ENCODE peak calls at places on chromosome 4, in four cellular contexts. Y is neuronal stem cell, T is IMR-90, Z is H9. H is an unnamed sample. For H3K4me1, the result is how much of the 10 kb centered on the place peaks cover.

GRCh38 chr4:185567828-185568442 is 32.6 kb upstream of the PDLIM3 start:
- DNase-seq in Z (no peak), T (peak), Y (no peak), H (peak)

GRCh38 chr4:3257691-3258482 is 8.9 kb downstream of the MSANTD1 start:
- DNase-seq in Y (no peak), T (peak), Z (peak), H (no peak)

GRCh38 chr4:19372365-19372764 is 879.3 kb upstream of the SLIT2 start:
- DNase-seq in Y (no peak), T (no peak), Z (no peak), H (no peak)

GRCh38 chr4:183356931-183357675 is 34.9 kb upstream of the CLDN24 start:
- DNase-seq in T (no peak), Z (no peak), Y (no peak), H (no peak)

GRCh38 chr4:6907658-6908191 is 1.9 kb upstream of the TBC1D14 start:
- DNase-seq in Z (peak), Y (no peak), T (no peak), H (peak)

GRCh38 chr4:64821612-64822011 is 412.4 kb upstream of the TECRL start:
- DNase-seq in Z (no peak), Y (no peak), T (no peak), H (no peak)

GRCh38 chr4:110361921-110362320 is 114.0 kb upstream of the ENPEP start:
- DNase-seq in Y (no peak), T (no peak), Z (no peak), H (peak)

GRCh38 chr4:155745984-155746383 is 12.8 kb upstream of the GUCY1B1 start:
- DNase-seq in Y (no peak), T (peak), Z (no peak), H (no peak)

GRCh38 chr4:112885897-112886296 is 163.6 kb upstream of the ANK2 start:
- DNase-seq in Y (no peak), Z (no peak), T (no peak), H (peak)

GRCh38 chr4:160202802-160203201 is 1099.9 kb downstream of the RAPGEF2 start:
- DNase-seq in T (no peak), Z (no peak), Y (no peak), H (peak)

GRCh38 chr4:147829401-147830101 is 97.7 kb downstream of the ARHGAP10 start:
- DNase-seq in Y (no peak), Z (no peak), T (peak), H (no peak)

GRCh38 chr4:184911310-184911709 is 85.5 kb upstream of the ACSL1 start:
- DNase-seq in T (peak), Z (no peak), Y (no peak), H (no peak)

GRCh38 chr4:84879651-84880200 is 86.8 kb downstream of the WDFY3 start:
- DNase-seq in T (peak), Y (no peak), Z (no peak), H (no peak)

GRCh38 chr4:80831383-80832361 is 198.8 kb upstream of the BMP3 start:
- DNase-seq in Z (no peak), Y (no peak), T (peak), H (no peak)

GRCh38 chr4:185179488-185179887 is 24.3 kb downstream of the CFAP97 start:
- DNase-seq in Y (no peak), T (no peak), Z (no peak), H (no peak)

GRCh38 chr4:2006956-2007653 is 1.7 kb downstream of the NELFA start:
- DNase-seq in Z (no peak), Y (no peak), T (no peak), H (no peak)

GRCh38 chr4:25817059-25817681 is 45.6 kb downstream of the SEL1L3 start:
- DNase-seq in Z (no peak), Y (no peak), T (peak), H (no peak)

GRCh38 chr4:105520819-105521790 is 31.3 kb upstream of the ARHGEF38 start:
- DNase-seq in T (peak), Z (no peak), Y (peak), H (peak)

GRCh38 chr4:89708903-89709361 is 128.0 kb downstream of the SNCA start:
- DNase-seq in Z (no peak), Y (no peak), T (peak), H (peak)

GRCh38 chr4:29708473-29708872 is 1011.7 kb upstream of the PCDH7 start:
- DNase-seq in Y (no peak), Z (no peak), T (peak), H (peak)

GRCh38 chr4:166501941-166502382 is 628.9 kb downstream of the TLL1 start:
- DNase-seq in T (no peak), Y (peak), Z (peak), H (peak)

GRCh38 chr4:152369903-152370296 is 166.0 kb downstream of the FBXW7 start:
- DNase-seq in Z (no peak), Y (no peak), T (peak), H (no peak)

GRCh38 chr4:157076578-157076947 is 613 bp downstream of the GLRB start:
- DNase-seq in T (no peak), Y (no peak), Z (peak), H (peak)

GRCh38 chr4:154086247-154086646 is 297.4 kb upstream of the SFRP2 start:
- DNase-seq in Z (no peak), Y (no peak), T (no peak), H (peak)

GRCh38 chr4:20723019-20723418 is 22.8 kb downstream of the PACRGL start:
- DNase-seq in Y (no peak), T (no peak), Z (no peak), H (no peak)

GRCh38 chr4:32768664-32769389 is 2048.7 kb downstream of the PCDH7 start:
- DNase-seq in T (no peak), Z (no peak), Y (no peak), H (no peak)

GRCh38 chr4:153486281-153487151 is 20.4 kb downstream of the TMEM131L start:
- DNase-seq in T (peak), Y (no peak), Z (peak), H (peak)

GRCh38 chr4:114599231-114600065 is 841 bp downstream of the UGT8 start:
- DNase-seq in Y (peak), Z (peak), T (no peak), H (peak)

GRCh38 chr4:109728385-109728784 is 1.5 kb downstream of the PLA2G12A start:
- DNase-seq in Y (no peak), T (no peak), Z (no peak), H (no peak)

GRCh38 chr4:184448828-184449227 is 25.5 kb downstream of the IRF2 start:
- DNase-seq in Y (no peak), Z (no peak), T (peak), H (no peak)

DNA sequence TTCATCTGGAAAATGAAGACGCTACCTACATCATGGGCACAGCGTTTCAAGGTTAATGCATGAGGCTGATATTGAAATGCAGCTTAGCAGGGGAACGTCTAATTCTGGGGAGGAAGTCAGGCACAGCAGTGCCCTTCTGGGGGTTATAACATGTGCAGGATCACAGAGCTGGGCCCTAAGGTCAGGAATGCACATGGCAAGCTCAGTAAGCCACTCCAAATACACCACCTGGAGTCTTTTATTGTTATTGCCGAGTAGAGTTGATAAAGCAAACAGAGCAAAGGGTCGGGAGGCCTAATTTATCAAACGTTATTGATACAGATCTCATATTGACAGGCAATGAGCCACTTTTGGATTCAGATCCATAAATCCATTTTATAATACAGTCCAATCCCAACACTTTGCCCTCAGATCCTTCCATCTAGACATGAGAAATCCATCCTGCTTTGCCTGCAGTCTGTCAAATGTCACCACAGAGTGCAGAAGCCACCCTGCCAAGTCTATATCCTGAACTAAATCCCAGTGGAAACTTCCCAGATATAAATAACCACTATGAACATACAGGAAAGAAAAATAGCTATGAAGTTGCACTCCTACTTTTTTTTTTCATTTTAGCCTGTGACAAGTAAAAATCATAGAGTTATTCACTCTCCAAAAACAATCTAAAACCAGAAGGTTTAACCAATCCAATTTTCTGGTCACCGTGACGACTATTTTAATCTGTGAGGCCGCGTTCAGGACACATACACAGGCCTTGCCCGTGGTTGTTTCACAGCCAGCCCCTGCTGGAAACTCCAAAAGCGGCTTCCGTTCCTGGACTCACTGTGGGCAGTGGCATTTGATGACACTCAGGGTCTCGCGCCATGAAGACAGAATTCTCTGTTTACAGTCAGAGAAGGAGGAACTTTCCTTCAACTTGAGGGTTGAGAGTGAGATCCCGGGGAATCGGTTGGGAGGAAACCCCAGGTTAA is 335.4 kb downstream of the DHX15 start:
- DNase-seq in Y (no peak), T (no peak), Z (no peak), H (peak)
- H4K8ac ChIP-seq in Y (no peak), T (no peak), Z (no peak), H (no peak)

DNA sequence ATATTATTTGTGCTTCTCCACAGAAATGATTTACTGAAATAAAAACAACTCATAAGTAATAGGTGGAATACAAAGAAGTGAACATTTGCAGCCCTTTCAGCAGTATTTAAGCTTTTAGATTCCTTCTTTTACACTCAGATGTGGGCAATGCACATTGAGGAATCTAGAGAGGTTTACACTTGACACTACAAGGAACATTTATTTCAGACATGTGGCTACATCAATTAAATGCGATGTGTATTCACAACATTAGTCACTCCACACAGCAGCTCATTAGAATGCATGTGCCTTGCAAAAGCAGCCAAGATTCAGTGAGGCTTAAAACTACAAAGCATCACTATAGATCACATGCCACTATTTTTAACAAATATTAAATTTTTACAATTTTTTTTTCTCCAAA is 480.7 kb downstream of the INPP4B start:
- DNase-seq in Y (no peak), Z (no peak), T (no peak), H (peak)
- H3K4me1 ChIP-seq in Y (under half), Z (under half), T (under half), H (under half)

GRCh38 chr4:140220053-140220452 is 66.1 kb upstream of the MAML3 start:
- DNase-seq in Z (no peak), T (no peak), Y (no peak), H (no peak)
- H3K4me2 ChIP-seq in Z (no peak), T (no peak), Y (no peak), H (no peak)

DNA sequence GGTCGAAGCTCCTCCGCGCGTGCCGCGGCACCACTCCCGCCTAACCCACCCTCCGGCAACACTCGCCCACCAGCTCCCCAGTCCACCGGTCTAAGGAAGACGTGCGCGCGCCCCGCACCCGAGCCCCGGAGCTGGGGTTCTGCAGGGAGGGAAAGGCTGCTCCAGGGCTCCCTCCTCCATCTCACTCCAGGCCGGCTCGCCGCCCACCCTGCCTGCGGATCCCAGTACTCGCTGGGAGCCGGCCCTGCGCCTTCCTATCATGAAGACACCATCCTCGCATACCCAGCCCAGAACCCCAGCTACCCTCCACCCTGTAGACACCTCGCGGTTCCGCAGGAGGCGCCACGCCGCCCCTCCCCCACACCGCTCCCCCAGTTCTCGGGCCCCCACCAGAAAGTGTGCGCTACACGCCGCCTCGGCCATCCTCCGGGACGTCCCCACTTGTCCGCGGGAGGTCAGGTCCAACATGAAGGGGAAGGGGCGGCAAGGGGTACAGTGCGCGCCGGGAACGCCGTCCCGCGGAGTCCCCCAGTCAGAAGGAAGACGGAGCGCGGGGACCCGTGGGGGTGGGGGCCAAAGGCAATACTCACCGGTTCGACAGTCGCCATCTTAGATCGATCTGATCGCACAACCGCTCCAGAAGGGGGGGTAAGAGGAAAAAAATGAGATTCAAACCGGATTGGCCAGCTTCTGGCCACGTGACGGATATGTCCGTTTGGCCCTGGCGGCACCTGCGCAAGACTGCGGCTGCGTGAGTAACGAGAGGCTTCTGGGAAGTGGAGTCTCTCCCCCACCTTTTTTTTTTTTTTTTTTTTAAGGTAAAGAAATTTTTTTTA is at the start of gene EIF4E:
- DNase-seq in T (peak), Y (peak), Z (peak), H (peak)
- H4K8ac ChIP-seq in T (peak), Y (no peak), Z (peak), H (no peak)

GRCh38 chr4:10495651-10496050 is 38.4 kb upstream of the ZNF518B start:
- DNase-seq in Z (peak), Y (no peak), T (no peak), H (peak)
- H3K4me1 ChIP-seq in Z (under half), Y (under half), T (under half), H (under half)

GRCh38 chr4:70676554-70677090 is 10.3 kb upstream of the JCHAIN start:
- DNase-seq in Y (no peak), Z (no peak), T (no peak), H (no peak)
- H3K4me2 ChIP-seq in Y (no peak), Z (no peak), T (no peak), H (no peak)

DNA sequence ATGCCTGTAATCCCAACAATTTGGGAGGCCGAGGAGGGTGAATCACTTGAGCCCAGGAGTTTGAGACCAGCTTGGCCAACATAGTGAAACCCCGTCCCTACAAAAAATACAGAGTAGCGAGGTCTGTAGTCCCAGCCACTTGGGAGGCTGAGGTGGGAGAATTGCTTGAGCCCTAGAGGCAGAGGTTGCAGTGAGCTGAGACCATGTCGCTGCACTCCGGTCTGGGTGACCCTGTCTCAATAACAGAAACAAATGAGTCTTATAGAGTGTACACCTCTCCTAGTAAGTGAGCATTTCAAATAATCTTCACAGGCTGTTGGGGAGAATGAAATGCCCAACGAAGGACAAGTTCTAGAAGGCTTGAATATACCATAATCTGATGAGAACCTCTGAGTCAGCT is 5.5 kb downstream of the UCHL1 start:
- DNase-seq in Y (no peak), T (no peak), Z (no peak), H (no peak)
- H4K8ac ChIP-seq in Y (no peak), T (no peak), Z (no peak), H (no peak)